ENCODE peak calls at places on chromosomes 5 and 9, in eight cellular contexts. One of them, this sample, is unnamed.

GRCh38 chr9:106643211-106643930 is 219.6 kb upstream of the ZNF462 start:
- DNase-seq in dorsolateral prefrontal cortex: no peak
- DNase-seq in CD8-positive, alpha-beta T cell: no peak
- DNase-seq in suprapubic skin: no peak
- DNase-seq in body of pancreas: no peak
- DNase-seq in choroid plexus epithelial cell: no peak
- DNase-seq in activated CD8-positive, alpha-beta T cell treated with anti-CD3 and anti-CD28 coated beads for 36 hours: no peak
- DNase-seq in GM20000: no peak
- DNase-seq in this sample: no peak

GRCh38 chr9:4011062-4011461 is 288.8 kb downstream of the GLIS3 start:
- DNase-seq in suprapubic skin: no peak
- DNase-seq in body of pancreas: no peak
- DNase-seq in GM20000: no peak
- DNase-seq in choroid plexus epithelial cell: no peak
- DNase-seq in dorsolateral prefrontal cortex: no peak
- DNase-seq in activated CD8-positive, alpha-beta T cell treated with anti-CD3 and anti-CD28 coated beads for 36 hours: no peak
- DNase-seq in CD8-positive, alpha-beta T cell: no peak
- DNase-seq in this sample: no peak

GRCh38 chr9:20987521-20987920 is 43.9 kb downstream of the HACD4 start:
- DNase-seq in dorsolateral prefrontal cortex: no peak
- DNase-seq in CD8-positive, alpha-beta T cell: no peak
- DNase-seq in suprapubic skin: no peak
- DNase-seq in activated CD8-positive, alpha-beta T cell treated with anti-CD3 and anti-CD28 coated beads for 36 hours: no peak
- DNase-seq in choroid plexus epithelial cell: no peak
- DNase-seq in GM20000: no peak
- DNase-seq in body of pancreas: no peak
- DNase-seq in this sample: no peak

GRCh38 chr5:59034498-59035186 is 451.8 kb downstream of the RAB3C start:
- DNase-seq in GM20000: peak
- DNase-seq in activated CD8-positive, alpha-beta T cell treated with anti-CD3 and anti-CD28 coated beads for 36 hours: peak
- DNase-seq in dorsolateral prefrontal cortex: no peak
- DNase-seq in body of pancreas: no peak
- DNase-seq in suprapubic skin: no peak
- DNase-seq in CD8-positive, alpha-beta T cell: peak
- DNase-seq in choroid plexus epithelial cell: peak
- DNase-seq in this sample: peak

GRCh38 chr5:142235050-142235797 is 89.6 kb downstream of the SPRY4 start:
- DNase-seq in CD8-positive, alpha-beta T cell: no peak
- DNase-seq in dorsolateral prefrontal cortex: no peak
- DNase-seq in suprapubic skin: no peak
- DNase-seq in choroid plexus epithelial cell: no peak
- DNase-seq in activated CD8-positive, alpha-beta T cell treated with anti-CD3 and anti-CD28 coated beads for 36 hours: peak
- DNase-seq in GM20000: no peak
- DNase-seq in body of pancreas: no peak
- DNase-seq in this sample: no peak

GRCh38 chr9:134477927-134478326 is 151.7 kb downstream of the RXRA start:
- DNase-seq in activated CD8-positive, alpha-beta T cell treated with anti-CD3 and anti-CD28 coated beads for 36 hours: no peak
- DNase-seq in dorsolateral prefrontal cortex: no peak
- DNase-seq in body of pancreas: no peak
- DNase-seq in choroid plexus epithelial cell: no peak
- DNase-seq in suprapubic skin: no peak
- DNase-seq in GM20000: no peak
- DNase-seq in CD8-positive, alpha-beta T cell: no peak
- DNase-seq in this sample: no peak

GRCh38 chr9:121404906-121405305 is 34.9 kb upstream of the STOM start:
- DNase-seq in activated CD8-positive, alpha-beta T cell treated with anti-CD3 and anti-CD28 coated beads for 36 hours: no peak
- DNase-seq in GM20000: no peak
- DNase-seq in body of pancreas: no peak
- DNase-seq in CD8-positive, alpha-beta T cell: no peak
- DNase-seq in choroid plexus epithelial cell: no peak
- DNase-seq in suprapubic skin: no peak
- DNase-seq in dorsolateral prefrontal cortex: no peak
- DNase-seq in this sample: no peak

GRCh38 chr9:38690574-38690973 is 29.4 kb downstream of the FAM240B start:
- DNase-seq in body of pancreas: no peak
- DNase-seq in activated CD8-positive, alpha-beta T cell treated with anti-CD3 and anti-CD28 coated beads for 36 hours: peak
- DNase-seq in choroid plexus epithelial cell: peak
- DNase-seq in suprapubic skin: no peak
- DNase-seq in CD8-positive, alpha-beta T cell: no peak
- DNase-seq in GM20000: peak
- DNase-seq in dorsolateral prefrontal cortex: no peak
- DNase-seq in this sample: peak

GRCh38 chr5:21701317-21701716 is 1151.8 kb downstream of the CDH12 start:
- DNase-seq in CD8-positive, alpha-beta T cell: no peak
- DNase-seq in GM20000: no peak
- DNase-seq in suprapubic skin: no peak
- DNase-seq in choroid plexus epithelial cell: peak
- DNase-seq in body of pancreas: no peak
- DNase-seq in activated CD8-positive, alpha-beta T cell treated with anti-CD3 and anti-CD28 coated beads for 36 hours: no peak
- DNase-seq in dorsolateral prefrontal cortex: no peak
- DNase-seq in this sample: no peak

GRCh38 chr9:127183814-127184582 is 61.6 kb upstream of the ANGPTL2 start:
- DNase-seq in suprapubic skin: no peak
- DNase-seq in GM20000: peak
- DNase-seq in CD8-positive, alpha-beta T cell: no peak
- DNase-seq in body of pancreas: no peak
- DNase-seq in choroid plexus epithelial cell: peak
- DNase-seq in activated CD8-positive, alpha-beta T cell treated with anti-CD3 and anti-CD28 coated beads for 36 hours: no peak
- DNase-seq in dorsolateral prefrontal cortex: no peak
- DNase-seq in this sample: peak

GRCh38 chr5:53893626-53894025 is 333.2 kb downstream of the NDUFS4 start:
- DNase-seq in CD8-positive, alpha-beta T cell: no peak
- DNase-seq in suprapubic skin: no peak
- DNase-seq in body of pancreas: no peak
- DNase-seq in activated CD8-positive, alpha-beta T cell treated with anti-CD3 and anti-CD28 coated beads for 36 hours: no peak
- DNase-seq in choroid plexus epithelial cell: no peak
- DNase-seq in dorsolateral prefrontal cortex: no peak
- DNase-seq in GM20000: no peak
- DNase-seq in this sample: no peak

GRCh38 chr5:165321912-165322311 is 1816.5 kb downstream of the MAT2B start:
- DNase-seq in activated CD8-positive, alpha-beta T cell treated with anti-CD3 and anti-CD28 coated beads for 36 hours: no peak
- DNase-seq in choroid plexus epithelial cell: peak
- DNase-seq in dorsolateral prefrontal cortex: no peak
- DNase-seq in GM20000: no peak
- DNase-seq in body of pancreas: no peak
- DNase-seq in CD8-positive, alpha-beta T cell: no peak
- DNase-seq in suprapubic skin: no peak
- DNase-seq in this sample: no peak

GRCh38 chr5:136114406-136115132 is 18.1 kb upstream of the SMAD5 start:
- DNase-seq in suprapubic skin: no peak
- DNase-seq in CD8-positive, alpha-beta T cell: no peak
- DNase-seq in choroid plexus epithelial cell: no peak
- DNase-seq in body of pancreas: no peak
- DNase-seq in GM20000: no peak
- DNase-seq in activated CD8-positive, alpha-beta T cell treated with anti-CD3 and anti-CD28 coated beads for 36 hours: no peak
- DNase-seq in dorsolateral prefrontal cortex: no peak
- DNase-seq in this sample: no peak

GRCh38 chr9:90107864-90108263 is 503.1 kb downstream of the GADD45G start:
- DNase-seq in choroid plexus epithelial cell: no peak
- DNase-seq in GM20000: no peak
- DNase-seq in CD8-positive, alpha-beta T cell: no peak
- DNase-seq in suprapubic skin: no peak
- DNase-seq in activated CD8-positive, alpha-beta T cell treated with anti-CD3 and anti-CD28 coated beads for 36 hours: no peak
- DNase-seq in body of pancreas: no peak
- DNase-seq in dorsolateral prefrontal cortex: no peak
- DNase-seq in this sample: no peak

GRCh38 chr5:179916523-179916922 is 8.8 kb upstream of the TBC1D9B start:
- DNase-seq in activated CD8-positive, alpha-beta T cell treated with anti-CD3 and anti-CD28 coated beads for 36 hours: no peak
- DNase-seq in suprapubic skin: peak
- DNase-seq in choroid plexus epithelial cell: no peak
- DNase-seq in CD8-positive, alpha-beta T cell: no peak
- DNase-seq in body of pancreas: no peak
- DNase-seq in GM20000: no peak
- DNase-seq in dorsolateral prefrontal cortex: no peak
- DNase-seq in this sample: no peak

GRCh38 chr5:96655506-96655905 is 6.7 kb upstream of the CAST start:
- DNase-seq in GM20000: no peak
- DNase-seq in activated CD8-positive, alpha-beta T cell treated with anti-CD3 and anti-CD28 coated beads for 36 hours: no peak
- DNase-seq in suprapubic skin: no peak
- DNase-seq in CD8-positive, alpha-beta T cell: no peak
- DNase-seq in choroid plexus epithelial cell: peak
- DNase-seq in dorsolateral prefrontal cortex: no peak
- DNase-seq in body of pancreas: no peak
- DNase-seq in this sample: no peak

GRCh38 chr5:5335708-5336211 is 86.7 kb upstream of the ICE1 start:
- DNase-seq in CD8-positive, alpha-beta T cell: no peak
- DNase-seq in body of pancreas: no peak
- DNase-seq in suprapubic skin: no peak
- DNase-seq in GM20000: no peak
- DNase-seq in activated CD8-positive, alpha-beta T cell treated with anti-CD3 and anti-CD28 coated beads for 36 hours: no peak
- DNase-seq in choroid plexus epithelial cell: peak
- DNase-seq in dorsolateral prefrontal cortex: no peak
- DNase-seq in this sample: no peak

GRCh38 chr5:181241393-181241975 is 2.2 kb downstream of the RACK1 start:
- DNase-seq in GM20000: peak
- DNase-seq in activated CD8-positive, alpha-beta T cell treated with anti-CD3 and anti-CD28 coated beads for 36 hours: peak
- DNase-seq in choroid plexus epithelial cell: peak
- DNase-seq in dorsolateral prefrontal cortex: no peak
- DNase-seq in CD8-positive, alpha-beta T cell: peak
- DNase-seq in body of pancreas: no peak
- DNase-seq in suprapubic skin: no peak
- DNase-seq in this sample: no peak

GRCh38 chr9:6354072-6354686 is 26.0 kb downstream of the TPD52L3 start:
- DNase-seq in suprapubic skin: no peak
- DNase-seq in activated CD8-positive, alpha-beta T cell treated with anti-CD3 and anti-CD28 coated beads for 36 hours: peak
- DNase-seq in dorsolateral prefrontal cortex: no peak
- DNase-seq in GM20000: peak
- DNase-seq in CD8-positive, alpha-beta T cell: peak
- DNase-seq in body of pancreas: no peak
- DNase-seq in choroid plexus epithelial cell: peak
- DNase-seq in this sample: peak

GRCh38 chr9:88197016-88197415 is 58.7 kb upstream of the SPATA31C2 start:
- DNase-seq in choroid plexus epithelial cell: peak
- DNase-seq in CD8-positive, alpha-beta T cell: no peak
- DNase-seq in dorsolateral prefrontal cortex: no peak
- DNase-seq in body of pancreas: peak
- DNase-seq in GM20000: no peak
- DNase-seq in activated CD8-positive, alpha-beta T cell treated with anti-CD3 and anti-CD28 coated beads for 36 hours: no peak
- DNase-seq in suprapubic skin: no peak
- DNase-seq in this sample: no peak

GRCh38 chr9:20242767-20243166 is 379.5 kb downstream of the MLLT3 start:
- DNase-seq in suprapubic skin: no peak
- DNase-seq in dorsolateral prefrontal cortex: no peak
- DNase-seq in body of pancreas: no peak
- DNase-seq in CD8-positive, alpha-beta T cell: peak
- DNase-seq in choroid plexus epithelial cell: no peak
- DNase-seq in GM20000: peak
- DNase-seq in activated CD8-positive, alpha-beta T cell treated with anti-CD3 and anti-CD28 coated beads for 36 hours: peak
- DNase-seq in this sample: peak

GRCh38 chr9:23153058-23153457 is 673.0 kb downstream of the ELAVL2 start:
- DNase-seq in body of pancreas: no peak
- DNase-seq in choroid plexus epithelial cell: no peak
- DNase-seq in activated CD8-positive, alpha-beta T cell treated with anti-CD3 and anti-CD28 coated beads for 36 hours: peak
- DNase-seq in suprapubic skin: no peak
- DNase-seq in CD8-positive, alpha-beta T cell: no peak
- DNase-seq in GM20000: no peak
- DNase-seq in dorsolateral prefrontal cortex: no peak
- DNase-seq in this sample: no peak
- TF ChIP-seq CTCF in body of pancreas: no peak
- TF ChIP-seq CTCF in choroid plexus epithelial cell: no peak
- TF ChIP-seq CTCF in activated CD8-positive, alpha-beta T cell treated with anti-CD3 and anti-CD28 coated beads for 36 hours: no peak
- TF ChIP-seq CTCF in suprapubic skin: no peak
- TF ChIP-seq CTCF in CD8-positive, alpha-beta T cell: no peak
- TF ChIP-seq CTCF in GM20000: no peak
- TF ChIP-seq CTCF in dorsolateral prefrontal cortex: no peak
- TF ChIP-seq CTCF in this sample: peak

DNA sequence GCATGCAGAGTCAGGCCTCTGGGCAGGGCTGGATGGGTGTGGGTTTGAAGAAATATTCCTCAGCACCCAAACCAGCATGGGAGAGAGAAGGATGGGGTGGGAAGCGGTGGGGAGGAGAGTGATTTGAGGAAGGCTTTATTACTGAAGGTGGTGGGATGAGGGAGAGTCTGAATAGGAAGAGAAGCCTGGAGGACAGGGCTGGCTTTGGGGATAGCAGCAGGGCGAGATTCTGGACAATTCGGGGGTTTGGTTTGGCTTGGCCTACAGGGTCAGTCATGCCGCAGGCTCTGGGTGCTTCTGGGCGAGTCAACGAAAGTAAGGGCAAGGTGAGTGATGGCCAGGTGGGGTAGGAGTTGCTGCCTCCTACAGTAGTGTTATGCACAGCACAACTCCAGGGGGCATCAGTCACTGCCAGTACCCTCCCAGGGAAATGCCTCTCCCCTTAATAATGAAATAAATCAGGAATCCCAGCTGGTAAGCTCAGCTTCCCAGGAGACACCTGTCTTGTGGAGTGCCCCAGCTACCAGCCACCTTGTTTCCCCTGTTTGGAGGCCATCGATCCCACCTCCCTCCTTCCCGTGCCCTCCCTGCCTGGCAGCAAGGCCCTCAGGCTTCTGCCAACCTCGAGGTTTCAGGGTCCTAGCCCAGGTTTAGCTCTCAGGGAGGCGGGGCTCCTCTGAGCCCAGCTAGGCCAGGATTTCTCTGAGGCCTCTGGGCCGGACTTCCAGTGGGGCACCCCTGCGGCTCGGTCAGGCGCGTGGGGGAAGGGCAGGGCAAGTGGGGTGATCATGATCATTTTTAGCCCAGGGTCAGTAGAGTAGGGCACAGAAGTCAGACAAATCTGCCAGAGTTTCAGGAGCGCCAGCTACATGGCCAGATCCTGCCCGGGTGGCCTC is 741 bp upstream of the NKX2-5 start:
- DNase-seq in choroid plexus epithelial cell: no peak
- DNase-seq in GM20000: peak
- DNase-seq in suprapubic skin: no peak
- DNase-seq in body of pancreas: no peak
- DNase-seq in activated CD8-positive, alpha-beta T cell treated with anti-CD3 and anti-CD28 coated beads for 36 hours: no peak
- DNase-seq in CD8-positive, alpha-beta T cell: no peak
- DNase-seq in dorsolateral prefrontal cortex: no peak
- DNase-seq in this sample: no peak
- TF ChIP-seq CTCF in choroid plexus epithelial cell: no peak
- TF ChIP-seq CTCF in GM20000: no peak
- TF ChIP-seq CTCF in suprapubic skin: no peak
- TF ChIP-seq CTCF in body of pancreas: no peak
- TF ChIP-seq CTCF in activated CD8-positive, alpha-beta T cell treated with anti-CD3 and anti-CD28 coated beads for 36 hours: no peak
- TF ChIP-seq CTCF in CD8-positive, alpha-beta T cell: no peak
- TF ChIP-seq CTCF in dorsolateral prefrontal cortex: no peak
- TF ChIP-seq CTCF in this sample: no peak

GRCh38 chr9:78213696-78214095 is 22.2 kb upstream of the CEP78 start:
- DNase-seq in activated CD8-positive, alpha-beta T cell treated with anti-CD3 and anti-CD28 coated beads for 36 hours: no peak
- DNase-seq in dorsolateral prefrontal cortex: no peak
- DNase-seq in CD8-positive, alpha-beta T cell: no peak
- DNase-seq in suprapubic skin: no peak
- DNase-seq in choroid plexus epithelial cell: peak
- DNase-seq in GM20000: no peak
- DNase-seq in body of pancreas: no peak
- DNase-seq in this sample: peak
- TF ChIP-seq CTCF in activated CD8-positive, alpha-beta T cell treated with anti-CD3 and anti-CD28 coated beads for 36 hours: peak
- TF ChIP-seq CTCF in dorsolateral prefrontal cortex: peak
- TF ChIP-seq CTCF in CD8-positive, alpha-beta T cell: peak
- TF ChIP-seq CTCF in suprapubic skin: no peak
- TF ChIP-seq CTCF in choroid plexus epithelial cell: peak
- TF ChIP-seq CTCF in GM20000: no peak
- TF ChIP-seq CTCF in body of pancreas: no peak
- TF ChIP-seq CTCF in this sample: peak

DNA sequence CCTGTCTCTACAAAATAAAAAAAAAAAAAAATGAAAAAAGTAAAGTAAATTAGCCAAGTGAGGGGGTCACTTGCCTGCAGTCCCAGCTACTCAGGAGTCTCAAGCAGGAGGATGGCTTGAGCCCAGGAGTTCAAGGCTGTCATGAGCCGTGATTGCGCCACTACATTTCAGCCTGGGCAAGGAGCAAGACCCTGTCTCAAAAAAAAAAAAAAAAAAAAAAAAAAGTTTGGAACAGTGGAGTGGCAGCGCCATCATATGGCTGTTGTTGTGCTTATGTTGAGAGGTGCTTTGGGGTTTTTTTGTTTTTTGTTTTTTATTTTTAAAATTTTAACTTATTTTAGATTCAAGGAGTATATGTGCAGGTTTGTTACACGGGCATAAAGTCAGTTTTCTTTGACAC is 3.6 kb downstream of the BRIX1 start:
- DNase-seq in body of pancreas: no peak
- DNase-seq in GM20000: no peak
- DNase-seq in CD8-positive, alpha-beta T cell: no peak
- DNase-seq in dorsolateral prefrontal cortex: no peak
- DNase-seq in suprapubic skin: no peak
- DNase-seq in activated CD8-positive, alpha-beta T cell treated with anti-CD3 and anti-CD28 coated beads for 36 hours: no peak
- DNase-seq in choroid plexus epithelial cell: peak
- DNase-seq in this sample: no peak
- TF ChIP-seq CTCF in body of pancreas: no peak
- TF ChIP-seq CTCF in GM20000: no peak
- TF ChIP-seq CTCF in CD8-positive, alpha-beta T cell: no peak
- TF ChIP-seq CTCF in dorsolateral prefrontal cortex: no peak
- TF ChIP-seq CTCF in suprapubic skin: no peak
- TF ChIP-seq CTCF in activated CD8-positive, alpha-beta T cell treated with anti-CD3 and anti-CD28 coated beads for 36 hours: no peak
- TF ChIP-seq CTCF in choroid plexus epithelial cell: peak
- TF ChIP-seq CTCF in this sample: no peak

This sample was measured in GM13977.